ENCODE peak calls at places on chromosome 11, in six cellular contexts. One of them, this sample, is unnamed. For H3K4me1, the result is how much of the 10 kb centered on the place peaks cover.

GRCh38 chr11:23280088-23280487 is 419.8 kb upstream of the CCDC179 start:
- DNase-seq in spleen: no peak
- DNase-seq in transverse colon: no peak
- DNase-seq in stomach: no peak
- DNase-seq in suprapubic skin: no peak
- DNase-seq in endothelial cell of umbilical vein: no peak
- DNase-seq in this sample: no peak

GRCh38 chr11:114438303-114438702 is 964 bp upstream of the REXO2 start:
- DNase-seq in spleen: no peak
- DNase-seq in transverse colon: no peak
- DNase-seq in stomach: no peak
- DNase-seq in suprapubic skin: no peak
- DNase-seq in endothelial cell of umbilical vein: peak
- DNase-seq in this sample: no peak

GRCh38 chr11:1559103-1559951 is 12.7 kb downstream of the DUSP8 start:
- DNase-seq in spleen: peak
- DNase-seq in transverse colon: peak
- DNase-seq in stomach: peak
- DNase-seq in suprapubic skin: peak
- DNase-seq in endothelial cell of umbilical vein: no peak
- DNase-seq in this sample: peak

GRCh38 chr11:21323617-21324016 is 654.2 kb downstream of the NELL1 start:
- DNase-seq in spleen: no peak
- DNase-seq in transverse colon: no peak
- DNase-seq in stomach: no peak
- DNase-seq in suprapubic skin: no peak
- DNase-seq in endothelial cell of umbilical vein: no peak
- DNase-seq in this sample: no peak

GRCh38 chr11:1153951-1154487 is 3.7 kb upstream of the MUC5AC start:
- DNase-seq in spleen: peak
- DNase-seq in transverse colon: peak
- DNase-seq in stomach: peak
- DNase-seq in suprapubic skin: peak
- DNase-seq in endothelial cell of umbilical vein: peak
- DNase-seq in this sample: peak

GRCh38 chr11:46348986-46349401 is 1.7 kb downstream of the DGKZ start:
- DNase-seq in spleen: peak
- DNase-seq in transverse colon: peak
- DNase-seq in stomach: no peak
- DNase-seq in suprapubic skin: no peak
- DNase-seq in endothelial cell of umbilical vein: no peak
- DNase-seq in this sample: no peak

GRCh38 chr11:32374261-32374711 is 61.1 kb downstream of the WT1 start:
- DNase-seq in spleen: no peak
- DNase-seq in transverse colon: peak
- DNase-seq in stomach: no peak
- DNase-seq in suprapubic skin: no peak
- DNase-seq in endothelial cell of umbilical vein: peak
- DNase-seq in this sample: no peak

GRCh38 chr11:114236829-114237228 is 59.4 kb upstream of the NNMT start:
- DNase-seq in spleen: no peak
- DNase-seq in transverse colon: no peak
- DNase-seq in stomach: no peak
- DNase-seq in suprapubic skin: no peak
- DNase-seq in endothelial cell of umbilical vein: no peak
- DNase-seq in this sample: no peak

GRCh38 chr11:89293966-89294679 is 116.4 kb downstream of the TYR start:
- DNase-seq in spleen: no peak
- DNase-seq in transverse colon: no peak
- DNase-seq in stomach: no peak
- DNase-seq in suprapubic skin: peak
- DNase-seq in endothelial cell of umbilical vein: peak
- DNase-seq in this sample: peak

GRCh38 chr11:69301491-69302401 is 7.8 kb downstream of the MYEOV start:
- DNase-seq in spleen: no peak
- DNase-seq in transverse colon: peak
- DNase-seq in stomach: peak
- DNase-seq in suprapubic skin: no peak
- DNase-seq in endothelial cell of umbilical vein: peak
- DNase-seq in this sample: no peak
- H3K4me1 ChIP-seq in spleen: under half
- H3K4me1 ChIP-seq in transverse colon: under half
- H3K4me1 ChIP-seq in stomach: under half
- H3K4me1 ChIP-seq in suprapubic skin: under half
- H3K4me1 ChIP-seq in endothelial cell of umbilical vein: half or more
- H3K4me1 ChIP-seq in this sample: under half

DNA sequence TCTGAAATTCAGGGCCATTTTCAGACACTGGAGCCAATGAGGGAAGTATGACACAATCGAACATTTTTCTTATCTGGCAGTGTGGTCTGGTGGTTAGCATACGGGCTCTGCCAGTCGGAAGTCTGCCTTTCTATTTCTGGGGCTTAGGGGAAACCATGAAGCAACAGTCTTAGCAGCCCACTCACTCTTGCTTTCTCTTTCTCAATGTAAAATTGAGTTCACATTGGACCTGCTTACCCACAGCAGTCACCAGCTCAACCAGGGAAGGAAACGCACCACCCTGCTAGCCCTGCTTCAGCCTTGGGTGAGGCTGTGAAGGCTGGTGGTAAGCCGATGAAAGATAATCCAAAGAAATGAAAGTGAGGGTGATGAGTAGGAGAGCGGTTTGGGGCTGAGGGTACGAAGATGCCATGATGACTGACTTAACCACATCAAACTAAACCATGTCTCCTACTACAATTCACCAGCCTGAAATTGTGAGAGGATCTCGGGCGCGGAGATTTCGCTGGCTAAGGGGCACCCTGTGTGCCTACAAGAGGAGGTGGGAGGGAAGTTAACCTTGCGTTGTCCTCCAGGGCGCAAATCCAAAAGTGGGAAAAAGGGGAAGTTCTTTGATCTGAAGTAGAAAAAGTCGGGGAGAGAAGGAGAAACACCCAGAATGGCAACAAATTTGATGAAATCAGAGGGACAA is 2.0 kb upstream of the LMO2 start:
- DNase-seq in spleen: peak
- DNase-seq in transverse colon: no peak
- DNase-seq in stomach: no peak
- DNase-seq in suprapubic skin: no peak
- DNase-seq in endothelial cell of umbilical vein: no peak
- DNase-seq in this sample: no peak
- TF ChIP-seq POLR2AphosphoS5 in spleen: peak
- TF ChIP-seq POLR2AphosphoS5 in transverse colon: no peak
- TF ChIP-seq POLR2AphosphoS5 in stomach: no peak
- TF ChIP-seq POLR2AphosphoS5 in suprapubic skin: no peak
- TF ChIP-seq POLR2AphosphoS5 in endothelial cell of umbilical vein: no peak
- TF ChIP-seq POLR2AphosphoS5 in this sample: no peak

DNA sequence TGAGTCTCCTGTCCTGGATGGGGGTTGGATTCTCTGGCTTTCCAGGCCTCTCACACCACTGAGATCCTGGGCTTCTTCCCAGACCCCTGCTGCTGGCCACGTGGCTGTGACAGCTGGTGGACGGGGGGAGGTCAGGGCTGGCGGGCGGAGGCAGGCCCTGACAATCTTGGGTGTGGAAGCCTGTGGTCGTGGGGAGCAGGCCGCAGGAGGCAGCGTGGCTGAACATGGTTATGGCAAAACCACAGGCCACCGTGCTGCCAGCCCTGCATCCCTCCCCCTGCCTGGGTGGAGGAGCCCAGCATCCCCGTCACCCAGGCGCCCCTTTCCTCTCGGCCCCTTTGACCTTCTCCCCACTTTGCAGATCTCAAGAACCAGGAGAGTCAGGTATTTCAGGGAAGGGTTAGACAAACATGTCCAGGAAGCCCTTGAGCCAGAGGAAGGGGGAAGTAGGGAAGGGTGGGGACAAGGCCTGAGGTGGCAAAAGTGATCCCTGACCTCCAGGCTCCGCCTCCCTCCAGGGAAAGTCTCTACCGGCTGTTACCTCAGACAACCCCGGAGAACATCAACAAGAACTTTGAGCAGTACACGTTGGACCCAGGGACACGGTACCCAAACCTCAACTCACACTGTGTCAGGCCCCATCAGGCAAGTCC is 111.8 kb downstream of the MICAL2 start:
- DNase-seq in spleen: no peak
- DNase-seq in transverse colon: peak
- DNase-seq in stomach: peak
- DNase-seq in suprapubic skin: peak
- DNase-seq in endothelial cell of umbilical vein: no peak
- DNase-seq in this sample: peak
- H3K4me1 ChIP-seq in spleen: under half
- H3K4me1 ChIP-seq in transverse colon: half or more
- H3K4me1 ChIP-seq in stomach: half or more
- H3K4me1 ChIP-seq in suprapubic skin: under half
- H3K4me1 ChIP-seq in endothelial cell of umbilical vein: half or more
- H3K4me1 ChIP-seq in this sample: half or more

GRCh38 chr11:125770583-125770982 is 8.0 kb downstream of the PATE2 start:
- DNase-seq in spleen: no peak
- DNase-seq in transverse colon: no peak
- DNase-seq in stomach: no peak
- DNase-seq in suprapubic skin: no peak
- DNase-seq in endothelial cell of umbilical vein: no peak
- DNase-seq in this sample: no peak

GRCh38 chr11:125768256-125769046 is 10.2 kb downstream of the PATE2 start:
- DNase-seq in spleen: no peak
- DNase-seq in transverse colon: no peak
- DNase-seq in stomach: no peak
- DNase-seq in suprapubic skin: no peak
- DNase-seq in endothelial cell of umbilical vein: no peak
- DNase-seq in this sample: no peak

GRCh38 chr11:125773516-125773915 is 5.1 kb downstream of the PATE2 start:
- DNase-seq in spleen: no peak
- DNase-seq in transverse colon: no peak
- DNase-seq in stomach: no peak
- DNase-seq in suprapubic skin: no peak
- DNase-seq in endothelial cell of umbilical vein: no peak
- DNase-seq in this sample: no peak

GRCh38 chr11:125777309-125777708 is 1.3 kb downstream of the PATE2 start:
- DNase-seq in spleen: no peak
- DNase-seq in transverse colon: no peak
- DNase-seq in stomach: no peak
- DNase-seq in suprapubic skin: no peak
- DNase-seq in endothelial cell of umbilical vein: peak
- DNase-seq in this sample: no peak

GRCh38 chr11:125772834-125773505 is 5.7 kb downstream of the PATE2 start:
- DNase-seq in spleen: no peak
- DNase-seq in transverse colon: no peak
- DNase-seq in stomach: no peak
- DNase-seq in suprapubic skin: no peak
- DNase-seq in endothelial cell of umbilical vein: no peak
- DNase-seq in this sample: no peak
- TF ChIP-seq POLR2AphosphoS5 in spleen: no peak
- TF ChIP-seq POLR2AphosphoS5 in transverse colon: no peak
- TF ChIP-seq POLR2AphosphoS5 in stomach: no peak
- TF ChIP-seq POLR2AphosphoS5 in suprapubic skin: no peak
- TF ChIP-seq POLR2AphosphoS5 in endothelial cell of umbilical vein: no peak
- TF ChIP-seq POLR2AphosphoS5 in this sample: no peak